ENCODE peak calls at places on chromosome 12, in ten cellular contexts. B is activated naive CD8-positive, alpha-beta T cell treated with anti-CD3 and anti-CD28 coated beads for 36 hours; F is M059J; K is hepatocyte; Y is GM12878; D is mucosa of descending colon; W is GM19239; N is DMS153; M is HuH-7.5; I is AG04450. O is an unnamed sample.

GRCh38 chr12:54016478-54016964 is 7.7 kb downstream of the HOXC8 start:
- DNase-seq in B (no peak), F (peak), K (peak), Y (no peak), D (peak), W (no peak), N (no peak), M (no peak), I (no peak), O (no peak)

GRCh38 chr12:105523164-105524057 is 192.9 kb downstream of the C12orf75 start:
- DNase-seq in B (no peak), F (peak), K (peak), Y (no peak), D (peak), W (no peak), N (no peak), M (no peak), I (peak), O (no peak)

GRCh38 chr12:46831335-46832083 is 5.7 kb upstream of the SLC38A4 start:
- DNase-seq in B (no peak), F (no peak), K (peak), Y (no peak), D (peak), W (no peak), N (no peak), M (no peak), I (no peak), O (no peak)

GRCh38 chr12:121079736-121080272 is 40.8 kb upstream of the OASL start:
- DNase-seq in B (no peak), F (no peak), K (no peak), Y (no peak), D (no peak), W (no peak), N (no peak), M (no peak), I (no peak), O (no peak)

GRCh38 chr12:98635657-98636323 is 8.8 kb downstream of the IKBIP start:
- DNase-seq in B (no peak), F (peak), K (no peak), Y (peak), D (no peak), W (no peak), N (peak), M (no peak), I (peak), O (no peak)

GRCh38 chr12:124542021-124542941 is 25.1 kb downstream of the NCOR2 start:
- DNase-seq in B (no peak), F (peak), K (no peak), Y (no peak), D (no peak), W (no peak), N (no peak), M (no peak), I (no peak), O (no peak)

GRCh38 chr12:120795441-120796178 is 70.0 kb downstream of the ACADS start:
- DNase-seq in B (no peak), F (no peak), K (no peak), Y (no peak), D (no peak), W (no peak), N (no peak), M (no peak), I (no peak), O (no peak)

GRCh38 chr12:20946732-20947131 is 136.2 kb downstream of the SLCO1B3 start:
- DNase-seq in B (no peak), F (peak), K (peak), Y (no peak), D (peak), W (no peak), N (no peak), M (no peak), I (no peak), O (peak)

GRCh38 chr12:92133795-92134637 is 11.6 kb downstream of the BTG1 start:
- DNase-seq in B (no peak), F (peak), K (no peak), Y (no peak), D (no peak), W (no peak), N (peak), M (no peak), I (no peak), O (no peak)

GRCh38 chr12:83796527-83796926 is 1109.8 kb downstream of the TMTC2 start:
- DNase-seq in B (no peak), F (no peak), K (no peak), Y (no peak), D (no peak), W (no peak), N (no peak), M (no peak), I (no peak), O (no peak)

GRCh38 chr12:103423061-103423473 is 72.7 kb downstream of the C12orf42 start:
- DNase-seq in B (no peak), F (no peak), K (no peak), Y (no peak), D (no peak), W (no peak), N (peak), M (no peak), I (no peak), O (no peak)

GRCh38 chr12:108568653-108569154 is 6.3 kb downstream of the ISCU start:
- DNase-seq in B (peak), F (no peak), K (no peak), Y (peak), D (peak), W (peak), N (peak), M (no peak), I (no peak), O (no peak)

GRCh38 chr12:105451211-105451610 is 120.7 kb downstream of the C12orf75 start:
- DNase-seq in B (no peak), F (peak), K (no peak), Y (no peak), D (no peak), W (no peak), N (no peak), M (no peak), I (peak), O (no peak)

O was measured in KBM-7.